ENCODE peak calls at places on chromosomes 1 and 21, in ten cellular contexts. M is pancreas; T is GM10248; Y is stimulated activated CD4-positive, alpha-beta T cell treated with anti-CD3 and anti-CD28 coated beads, Interleukin-1b, Interleukin-23, amount 100 ng/mL, for 4 hours; K is NCI-H2081 treated with DMSO at 0.1 percent for 48 hours; J is anterior cingulate cortex; B is Panc1; Q is smooth muscle cell of the brain vasculature; S is naive thymus-derived CD8-positive, alpha-beta T cell; D is activated CD8-positive, alpha-beta memory T cell treated with anti-CD3 and anti-CD28 coated beads for 1 hour. U is an unnamed sample.
A peak's percentile ranks its signal among the peaks of the same experiment; 100 is the strongest.

GRCh38 chr1:227947678-227948492 is at the start of gene WNT9A:
- DNase-seq in J (no peak), T (peak; percentile 62), Y (no peak), M (peak; percentile 61), K (no peak), D (no peak), Q (no peak), B (no peak), S (no peak), U (no peak)

GRCh38 chr1:200372095-200372884 is 37.5 kb downstream of the ZNF281 start:
- DNase-seq in S (no peak), B (peak; percentile 82), J (no peak), K (no peak), Q (no peak), D (no peak), M (peak; percentile 39), T (no peak), Y (no peak), U (no peak)

GRCh38 chr1:44786138-44786840 is 1.7 kb downstream of the BEST4 start:
- DNase-seq in M (peak; percentile 85), T (peak; percentile 80), K (no peak), D (peak; percentile 62), J (no peak), Q (no peak), S (peak; percentile 77), B (no peak), Y (peak; percentile 82), U (peak; percentile 95)

GRCh38 chr1:162055062-162055461 is 14.4 kb upstream of the NOS1AP start:
- DNase-seq in S (no peak), D (no peak), J (no peak), T (no peak), M (no peak), Y (no peak), K (no peak), Q (peak; percentile 39), B (peak; percentile 75), U (no peak)

GRCh38 chr1:206932271-206932670 is 10.5 kb upstream of the FCMR start:
- DNase-seq in S (no peak), M (no peak), Y (no peak), K (no peak), J (no peak), B (no peak), D (no peak), Q (no peak), T (no peak), U (no peak)

GRCh38 chr1:209325492-209325891 is 258.0 kb upstream of the CAMK1G start:
- DNase-seq in S (no peak), Q (no peak), J (no peak), K (no peak), M (no peak), B (no peak), Y (no peak), T (no peak), D (no peak), U (no peak)

GRCh38 chr1:173294853-173295252 is 87.7 kb upstream of the TNFSF4 start:
- DNase-seq in Q (no peak), J (no peak), S (no peak), Y (no peak), K (no peak), T (no peak), D (no peak), B (no peak), M (no peak), U (no peak)

GRCh38 chr1:66244429-66244828 is 289.5 kb upstream of the SGIP1 start:
- DNase-seq in M (no peak), D (no peak), Q (no peak), Y (no peak), J (peak; percentile 86), K (no peak), S (no peak), B (no peak), T (no peak), U (no peak)

GRCh38 chr1:177282976-177283375 is 112.2 kb downstream of the BRINP2 start:
- DNase-seq in Y (no peak), T (no peak), M (no peak), J (no peak), D (no peak), K (no peak), B (no peak), Q (no peak), S (no peak), U (no peak)

GRCh38 chr1:248243204-248243603 is 12.0 kb downstream of the OR2M4 start:
- DNase-seq in D (no peak), B (peak; percentile 20), S (no peak), Y (no peak), J (no peak), M (peak; percentile 23), K (peak; percentile 11), Q (no peak), T (peak; percentile 49), U (no peak)

GRCh38 chr1:223219318-223219635 is 76.2 kb upstream of the TLR5 start:
- DNase-seq in S (no peak), D (no peak), J (no peak), Q (no peak), T (no peak), M (no peak), K (no peak), B (no peak), Y (no peak), U (no peak)

GRCh38 chr1:153506831-153507413 is 28.9 kb downstream of the S100A6 start:
- DNase-seq in Q (no peak), M (peak; percentile 77), J (no peak), S (no peak), B (no peak), D (no peak), Y (no peak), T (no peak), K (no peak), U (no peak)

GRCh38 chr1:7684861-7685635 is 86.0 kb upstream of the VAMP3 start:
- DNase-seq in K (no peak), J (no peak), Q (no peak), S (no peak), M (no peak), T (no peak), B (no peak), D (no peak), Y (no peak), U (no peak)

GRCh38 chr1:227766015-227766634 is 30.9 kb downstream of the SNAP47 start:
- DNase-seq in S (peak; percentile 36), Y (no peak), T (no peak), D (peak; percentile 67), B (no peak), Q (no peak), J (no peak), M (peak; percentile 51), K (peak; percentile 89), U (no peak)

GRCh38 chr1:93177991-93178390 is 2.2 kb downstream of the TMED5 start:
- DNase-seq in D (no peak), K (no peak), B (no peak), S (no peak), Q (no peak), Y (no peak), M (no peak), J (no peak), T (no peak), U (no peak)

GRCh38 chr21:43782741-43783700 is 6.4 kb upstream of the RRP1 start:
- DNase-seq in T (no peak), S (no peak), K (no peak), M (no peak), Y (no peak), J (no peak), D (no peak), Q (no peak), B (no peak), U (no peak)

GRCh38 chr1:77832889-77833288 is 53.4 kb downstream of the MIGA1 start:
- DNase-seq in B (no peak), D (no peak), S (no peak), Q (peak; percentile 70), K (no peak), M (no peak), J (no peak), Y (no peak), T (no peak), U (peak; percentile 72)

GRCh38 chr1:40665335-40666171 is at the start of gene RIMS3:
- DNase-seq in J (peak; percentile 67), K (no peak), Y (peak; percentile 84), M (peak; percentile 86), D (peak; percentile 78), T (peak; percentile 97), B (peak; percentile 45), S (peak; percentile 85), Q (no peak), U (no peak)

GRCh38 chr1:8373547-8374270 is 55.8 kb downstream of the SLC45A1 start:
- DNase-seq in S (no peak), B (no peak), D (no peak), K (no peak), M (peak; percentile 59), Y (no peak), J (peak; percentile 42), T (no peak), Q (no peak), U (no peak)

GRCh38 chr1:222104097-222104496 is 362.2 kb upstream of the DUSP10 start:
- DNase-seq in J (no peak), Y (no peak), K (no peak), T (no peak), Q (no peak), M (no peak), B (no peak), S (no peak), D (no peak), U (peak; percentile 26)

GRCh38 chr1:230696722-230697432 is 17.0 kb downstream of the AGT start:
- DNase-seq in S (no peak), J (no peak), Y (no peak), K (no peak), Q (no peak), D (no peak), T (no peak), M (no peak), B (no peak), U (no peak)

GRCh38 chr1:159952932-159953331 is 1.1 kb downstream of the SLAMF9 start:
- DNase-seq in S (no peak), K (no peak), Y (no peak), B (no peak), Q (no peak), D (no peak), J (no peak), M (no peak), T (no peak), U (no peak)

GRCh38 chr21:43874085-43874785 is 9.2 kb downstream of the AGPAT3 start:
- DNase-seq in Q (no peak), B (no peak), S (no peak), J (no peak), T (no peak), Y (no peak), K (no peak), D (no peak), M (no peak), U (no peak)

GRCh38 chr21:38493549-38494253 is 4.6 kb downstream of the ERG start:
- DNase-seq in M (no peak), S (no peak), D (no peak), Q (no peak), Y (no peak), K (no peak), J (no peak), T (no peak), B (no peak), U (no peak)

GRCh38 chr21:35210093-35210492 is 161.0 kb upstream of the RUNX1 start:
- DNase-seq in Y (no peak), M (no peak), J (no peak), B (no peak), Q (no peak), D (no peak), S (no peak), K (no peak), T (no peak), U (no peak)

GRCh38 chr1:62321438-62321837 is 2.2 kb upstream of the KANK4 start:
- DNase-seq in J (no peak), K (no peak), S (no peak), M (no peak), Y (no peak), D (no peak), B (peak; percentile 12), Q (no peak), T (no peak), U (no peak)

GRCh38 chr1:28758420-28758819 is 21.7 kb downstream of the YTHDF2 start:
- DNase-seq in K (no peak), M (no peak), Y (no peak), S (no peak), Q (no peak), B (no peak), T (no peak), D (no peak), J (no peak), U (no peak)

GRCh38 chr1:101407505-101408211 is 170.8 kb downstream of the S1PR1 start:
- DNase-seq in D (no peak), Q (no peak), S (no peak), T (peak; percentile 47), K (no peak), M (no peak), Y (no peak), J (no peak), B (no peak), U (no peak)